ENCODE peak calls at places on chromosomes 11 and 22, in nine cellular contexts. One of them, this sample, is unnamed.

GRCh38 chr11:65540290-65541092 is 15.6 kb downstream of the SCYL1 start:
- DNase-seq in lower lobe of right lung: peak; percentile 95
- DNase-seq in kidney tubule cell: peak; percentile 89
- DNase-seq in RWPE1: peak; percentile 95
- DNase-seq in NCI-H774: peak; percentile 55
- DNase-seq in T-cell: peak; percentile 80
- DNase-seq in pancreas: peak; percentile 88
- DNase-seq in Calu3: peak; percentile 90
- DNase-seq in nephron progenitor cell: peak; percentile 90
- DNase-seq in this sample: peak; percentile 90

GRCh38 chr11:31199403-31199802 is 170.1 kb downstream of the DCDC1 start:
- DNase-seq in kidney tubule cell: peak; percentile 7
- DNase-seq in RWPE1: no peak
- DNase-seq in nephron progenitor cell: no peak
- DNase-seq in lower lobe of right lung: no peak
- DNase-seq in T-cell: no peak
- DNase-seq in Calu3: no peak
- DNase-seq in NCI-H774: no peak
- DNase-seq in pancreas: no peak
- DNase-seq in this sample: no peak

GRCh38 chr22:21102659-21103267 is 57.0 kb downstream of the LRRC74B start:
- DNase-seq in kidney tubule cell: peak; percentile 80
- DNase-seq in RWPE1: no peak
- DNase-seq in pancreas: peak; percentile 81
- DNase-seq in Calu3: peak; percentile 91
- DNase-seq in NCI-H774: peak; percentile 68
- DNase-seq in nephron progenitor cell: peak; percentile 93
- DNase-seq in lower lobe of right lung: peak; percentile 78
- DNase-seq in T-cell: peak; percentile 60
- DNase-seq in this sample: peak; percentile 31

GRCh38 chr22:38413085-38414008 is 41.7 kb downstream of the KCNJ4 start:
- DNase-seq in NCI-H774: peak; percentile 4
- DNase-seq in Calu3: no peak
- DNase-seq in pancreas: peak; percentile 47
- DNase-seq in kidney tubule cell: no peak
- DNase-seq in RWPE1: no peak
- DNase-seq in T-cell: no peak
- DNase-seq in nephron progenitor cell: no peak
- DNase-seq in lower lobe of right lung: peak; percentile 46
- DNase-seq in this sample: no peak

GRCh38 chr22:24433868-24434471 is 6.6 kb downstream of the ADORA2A start:
- DNase-seq in Calu3: no peak
- DNase-seq in RWPE1: no peak
- DNase-seq in lower lobe of right lung: no peak
- DNase-seq in NCI-H774: no peak
- DNase-seq in T-cell: no peak
- DNase-seq in pancreas: no peak
- DNase-seq in nephron progenitor cell: no peak
- DNase-seq in kidney tubule cell: peak; percentile 86
- DNase-seq in this sample: peak; percentile 54

GRCh38 chr11:12461516-12461915 is 84.1 kb downstream of the PARVA start:
- DNase-seq in lower lobe of right lung: no peak
- DNase-seq in T-cell: no peak
- DNase-seq in nephron progenitor cell: no peak
- DNase-seq in kidney tubule cell: peak; percentile 12
- DNase-seq in RWPE1: no peak
- DNase-seq in NCI-H774: no peak
- DNase-seq in pancreas: no peak
- DNase-seq in Calu3: no peak
- DNase-seq in this sample: peak; percentile 19

GRCh38 chr11:1310772-1311468 is 1.5 kb upstream of the TOLLIP start:
- DNase-seq in pancreas: peak; percentile 13
- DNase-seq in kidney tubule cell: no peak
- DNase-seq in nephron progenitor cell: no peak
- DNase-seq in NCI-H774: no peak
- DNase-seq in lower lobe of right lung: no peak
- DNase-seq in T-cell: peak; percentile 27
- DNase-seq in RWPE1: no peak
- DNase-seq in Calu3: peak; percentile 62
- DNase-seq in this sample: no peak

GRCh38 chr11:77213029-77213579 is 85.1 kb downstream of the MYO7A start:
- DNase-seq in T-cell: no peak
- DNase-seq in Calu3: no peak
- DNase-seq in NCI-H774: no peak
- DNase-seq in pancreas: no peak
- DNase-seq in lower lobe of right lung: no peak
- DNase-seq in RWPE1: no peak
- DNase-seq in nephron progenitor cell: no peak
- DNase-seq in kidney tubule cell: no peak
- DNase-seq in this sample: no peak

GRCh38 chr11:6437993-6438392 is 2.8 kb downstream of the HPX start:
- DNase-seq in kidney tubule cell: no peak
- DNase-seq in Calu3: no peak
- DNase-seq in lower lobe of right lung: no peak
- DNase-seq in pancreas: no peak
- DNase-seq in NCI-H774: no peak
- DNase-seq in RWPE1: no peak
- DNase-seq in nephron progenitor cell: no peak
- DNase-seq in T-cell: no peak
- DNase-seq in this sample: no peak

GRCh38 chr22:17851754-17852153 is 77.5 kb upstream of the BID start:
- DNase-seq in RWPE1: no peak
- DNase-seq in kidney tubule cell: no peak
- DNase-seq in nephron progenitor cell: no peak
- DNase-seq in lower lobe of right lung: no peak
- DNase-seq in pancreas: no peak
- DNase-seq in Calu3: no peak
- DNase-seq in NCI-H774: no peak
- DNase-seq in T-cell: no peak
- DNase-seq in this sample: no peak

GRCh38 chr11:394034-394857 is at the start of gene PKP3:
- DNase-seq in RWPE1: peak; percentile 91
- DNase-seq in NCI-H774: peak; percentile 42
- DNase-seq in Calu3: peak; percentile 95
- DNase-seq in nephron progenitor cell: no peak
- DNase-seq in lower lobe of right lung: peak; percentile 91
- DNase-seq in T-cell: no peak
- DNase-seq in kidney tubule cell: no peak
- DNase-seq in pancreas: peak; percentile 83
- DNase-seq in this sample: peak; percentile 97

GRCh38 chr11:61571337-61571736 is 9.5 kb downstream of the SYT7 start:
- DNase-seq in pancreas: no peak
- DNase-seq in kidney tubule cell: no peak
- DNase-seq in lower lobe of right lung: no peak
- DNase-seq in T-cell: no peak
- DNase-seq in NCI-H774: no peak
- DNase-seq in Calu3: no peak
- DNase-seq in nephron progenitor cell: no peak
- DNase-seq in RWPE1: no peak
- DNase-seq in this sample: no peak

This sample was measured in mammary epithelial cell.